ENCODE peak calls at places on chromosomes 12 and 14, in eight cellular contexts. Y, C, P, V, U, N, G and H are unnamed samples.
A peak's percentile ranks its signal among the peaks of the same experiment; 100 is the strongest.

GRCh38 chr12:13472690-13473089 is 276.2 kb downstream of the EMP1 start:
- DNase-seq in U (peak; percentile 27), C (no peak), G (no peak), V (no peak), Y (no peak), N (peak; percentile 70), P (no peak), H (peak; percentile 41)

GRCh38 chr12:43111608-43112007 is 440.4 kb downstream of the ADAMTS20 start:
- DNase-seq in G (no peak), P (no peak), N (no peak), Y (no peak), V (no peak), U (peak; percentile 8), C (no peak), H (no peak)

GRCh38 chr14:68553326-68553725 is 239.5 kb downstream of the ZFP36L1 start:
- DNase-seq in C (no peak), G (no peak), N (no peak), V (no peak), U (no peak), Y (no peak), P (no peak), H (no peak)

GRCh38 chr12:119613319-119613936 is 19.9 kb downstream of the TMEM233 start:
- DNase-seq in V (no peak), C (peak; percentile 70), U (peak; percentile 53), N (peak; percentile 9), P (no peak), G (no peak), Y (no peak), H (peak; percentile 88)

GRCh38 chr12:94697631-94698030 is 47.3 kb upstream of the TMCC3 start:
- DNase-seq in V (no peak), N (no peak), G (no peak), C (no peak), P (no peak), Y (no peak), U (no peak), H (no peak)

GRCh38 chr14:55547650-55548315 is 32.2 kb upstream of the KTN1 start:
- DNase-seq in Y (no peak), N (no peak), G (no peak), V (no peak), P (no peak), C (no peak), U (no peak), H (no peak)

GRCh38 chr14:94543450-94544123 is 17.7 kb upstream of the SERPINA4 start:
- DNase-seq in Y (no peak), U (no peak), P (peak; percentile 5), N (no peak), C (no peak), G (peak; percentile 10), V (no peak), H (no peak)

GRCh38 chr12:31518680-31519227 is 72.2 kb downstream of the DENND5B start:
- DNase-seq in G (peak; percentile 57), U (peak; percentile 58), V (peak; percentile 33), C (peak; percentile 85), N (peak; percentile 99), P (peak; percentile 78), Y (peak; percentile 43), H (peak; percentile 95)

GRCh38 chr12:88958153-88958552 is 377.9 kb upstream of the KITLG start:
- DNase-seq in N (no peak), C (no peak), Y (no peak), U (no peak), P (peak; percentile 39), G (no peak), V (no peak), H (no peak)

GRCh38 chr12:34395056-34396005 is 373.0 kb downstream of the ALG10 start:
- DNase-seq in N (no peak), U (no peak), C (no peak), V (no peak), P (no peak), Y (peak; percentile 7), G (no peak), H (no peak)

GRCh38 chr14:80395031-80395430 is 183.7 kb upstream of the DIO2 start:
- DNase-seq in G (no peak), N (peak; percentile 22), P (no peak), V (no peak), Y (no peak), U (no peak), C (no peak), H (no peak)

GRCh38 chr14:69129264-69129880 is 23.5 kb downstream of the DCAF5 start:
- DNase-seq in N (peak; percentile 92), P (peak; percentile 93), G (peak; percentile 91), Y (peak; percentile 55), V (peak; percentile 79), C (peak; percentile 52), U (peak; percentile 92), H (peak; percentile 84)

GRCh38 chr12:111361717-111362576 is 6.9 kb downstream of the PHETA1 start:
- DNase-seq in U (peak; percentile 37), P (no peak), C (no peak), N (no peak), V (no peak), G (no peak), Y (no peak), H (no peak)

GRCh38 chr12:66065623-66066022 is 64.9 kb downstream of the LLPH start:
- DNase-seq in G (no peak), P (no peak), U (no peak), C (no peak), V (no peak), Y (no peak), N (peak; percentile 24), H (no peak)

GRCh38 chr12:111304642-111305071 is 64.2 kb downstream of the PHETA1 start:
- DNase-seq in C (peak; percentile 52), N (no peak), G (peak; percentile 22), Y (no peak), P (peak; percentile 71), V (peak; percentile 57), U (no peak), H (peak; percentile 38)

GRCh38 chr14:101442451-101442850 is 118.8 kb upstream of the DIO3 start:
- DNase-seq in P (no peak), C (no peak), Y (no peak), U (no peak), G (no peak), N (no peak), V (peak; percentile 75), H (no peak)

GRCh38 chr14:58082491-58083098 is 69.4 kb downstream of the ARMH4 start:
- DNase-seq in U (peak; percentile 52), Y (no peak), V (no peak), N (peak; percentile 90), P (no peak), G (no peak), C (peak; percentile 19), H (peak; percentile 98)

GRCh38 chr14:76252471-76252870 is 100.7 kb downstream of the GPATCH2L start:
- DNase-seq in N (no peak), P (no peak), Y (no peak), U (no peak), G (no peak), C (no peak), V (no peak), H (no peak)

GRCh38 chr12:27548301-27549199 is 24.5 kb downstream of the PPFIBP1 start:
- DNase-seq in V (no peak), G (no peak), N (peak; percentile 35), Y (no peak), U (no peak), P (no peak), C (no peak), H (peak; percentile 35)

GRCh38 chr12:48786591-48787544 is 2.0 kb downstream of the ADCY6 start:
- DNase-seq in G (no peak), U (no peak), C (no peak), Y (peak; percentile 66), N (no peak), V (no peak), P (no peak), H (no peak)

GRCh38 chr14:87063181-87063580 is 929.8 kb downstream of the GALC start:
- DNase-seq in V (no peak), U (no peak), G (no peak), N (no peak), Y (no peak), C (no peak), P (no peak), H (no peak)
- TF ChIP-seq EZH2phosphoT487 in V (no peak), U (no peak), G (no peak), N (no peak), Y (no peak), C (no peak), P (no peak), H (no peak)

DNA sequence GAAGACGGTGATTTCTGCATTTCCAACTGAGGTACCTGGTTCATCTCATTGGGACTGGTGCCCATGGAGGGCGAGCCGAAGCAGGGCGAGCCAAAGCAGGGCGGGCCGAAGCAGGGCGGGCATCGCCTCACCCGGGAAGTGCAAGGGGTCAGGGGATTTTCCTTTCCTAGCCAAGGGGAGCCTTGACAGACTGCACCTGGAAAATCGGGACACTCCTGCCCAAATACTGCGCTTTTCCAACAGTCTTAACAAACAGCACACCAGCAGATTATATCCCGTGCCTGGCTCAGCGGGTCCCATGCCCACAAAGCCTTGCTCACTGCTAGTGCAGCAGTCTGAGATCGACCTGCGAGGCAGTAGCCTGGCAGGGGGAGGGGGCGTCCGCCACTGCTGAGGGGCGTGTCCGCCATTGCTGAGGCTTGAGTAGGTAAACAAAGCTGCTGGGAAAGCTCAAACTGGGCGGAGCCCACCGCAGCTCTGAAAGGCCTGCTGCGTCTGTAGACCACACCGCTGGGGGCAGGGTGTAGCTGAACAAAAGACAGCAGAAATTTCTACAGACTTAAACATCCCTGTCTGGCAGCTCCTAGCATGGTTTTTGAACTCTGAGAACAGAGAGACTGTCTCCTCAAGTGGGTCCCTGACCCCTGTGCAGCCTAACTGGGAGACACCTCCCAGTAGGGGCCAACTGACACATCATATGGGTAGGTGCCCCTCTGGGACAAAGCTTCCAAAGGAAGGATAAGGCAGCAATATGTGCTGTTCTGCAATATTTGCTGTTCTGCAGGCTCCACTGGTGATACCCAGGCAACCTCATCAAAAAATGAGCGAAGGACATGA is 77.2 kb downstream of the BAZ1A start:
- DNase-seq in C (no peak), G (peak; percentile 13), U (peak; percentile 3), N (no peak), V (no peak), Y (no peak), P (peak; percentile 2), H (no peak)
- TF ChIP-seq EZH2phosphoT487 in C (no peak), G (no peak), U (no peak), N (no peak), V (no peak), Y (no peak), P (no peak), H (no peak)

GRCh38 chr14:64741961-64742360 is 37.7 kb downstream of the PLEKHG3 start:
- DNase-seq in C (no peak), V (no peak), N (no peak), Y (no peak), U (no peak), P (no peak), G (no peak), H (no peak)
- TF ChIP-seq EZH2phosphoT487 in C (no peak), V (no peak), N (no peak), Y (no peak), U (no peak), P (no peak), G (no peak), H (no peak)

DNA sequence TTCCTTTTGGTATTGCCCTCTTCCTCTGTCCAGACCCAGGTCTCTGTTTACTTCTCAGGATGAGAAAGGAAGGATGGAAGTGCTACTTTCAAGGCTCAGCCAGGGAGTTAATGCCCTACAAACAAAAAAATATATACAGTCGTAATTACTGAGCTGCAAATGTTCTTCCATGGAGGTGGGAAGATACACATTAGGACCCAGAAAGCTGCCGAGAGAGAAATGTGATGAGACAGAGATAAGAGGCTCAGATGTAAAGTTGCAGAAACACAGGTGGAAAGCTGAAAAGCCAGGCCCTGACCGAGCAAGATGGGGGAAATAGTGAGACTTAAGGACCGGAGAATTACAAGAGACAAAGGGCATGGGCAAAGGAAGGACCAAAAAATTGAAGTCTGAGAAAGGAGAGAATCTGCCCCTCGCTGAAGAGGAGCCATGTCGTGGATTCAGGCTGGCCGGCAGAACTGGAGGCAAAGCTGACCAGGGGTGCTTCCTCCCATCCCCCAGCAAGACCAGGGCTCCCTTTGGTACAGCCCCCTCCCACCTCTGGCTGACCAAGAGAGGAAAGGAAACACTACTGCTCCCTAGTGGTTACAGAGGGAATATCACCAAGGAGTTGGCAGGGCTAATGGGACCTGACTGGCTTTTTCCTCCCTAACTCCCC is 12.2 kb downstream of the ZFHX2 start:
- DNase-seq in P (peak; percentile 96), C (peak; percentile 19), N (peak; percentile 46), G (peak; percentile 90), V (peak; percentile 58), U (peak; percentile 63), Y (peak; percentile 92), H (peak; percentile 67)
- TF ChIP-seq EZH2phosphoT487 in P (no peak), C (no peak), N (no peak), G (no peak), V (no peak), U (no peak), Y (no peak), H (no peak)